ENCODE peak calls at places on chromosomes 11 and 22, in ten cellular contexts. C is heart left ventricle; A is IMR-90; E is right lobe of liver; U is colonic mucosa; X is effector memory CD4-positive, alpha-beta T cell; B is neuronal stem cell; K is cardiac muscle cell; N is HCT116; R is fibroblast of lung. L is an unnamed sample.
A peak's percentile ranks its signal among the peaks of the same experiment; 100 is the strongest.

GRCh38 chr11:57527056-57527631 is 3.4 kb downstream of the TIMM10 start:
- DNase-seq in C (peak; percentile 64), U (peak; percentile 82), N (peak; percentile 32), E (peak; percentile 65), A (peak; percentile 59), K (peak; percentile 72), X (peak; percentile 39), R (peak; percentile 71), B (peak; percentile 74), L (peak; percentile 35)

GRCh38 chr11:122656631-122657101 is 1.1 kb downstream of the UBASH3B start:
- DNase-seq in R (peak; percentile 56), U (peak; percentile 30), A (peak; percentile 56), E (peak; percentile 68), X (peak; percentile 2), K (no peak), B (peak; percentile 32), N (no peak), C (peak; percentile 41), L (no peak)

GRCh38 chr11:121886005-121886739 is 229.8 kb downstream of the BLID start:
- DNase-seq in U (no peak), K (peak; percentile 40), N (no peak), X (no peak), R (no peak), E (no peak), C (peak; percentile 45), B (no peak), A (no peak), L (no peak)

GRCh38 chr11:8296872-8297271 is 33.2 kb upstream of the LMO1 start:
- DNase-seq in B (no peak), X (no peak), U (no peak), R (no peak), N (no peak), E (no peak), A (no peak), C (peak; percentile 9), K (no peak), L (no peak)

GRCh38 chr11:95520765-95521542 is 268.6 kb downstream of the FAM76B start:
- DNase-seq in E (no peak), C (no peak), K (peak; percentile 39), A (no peak), B (no peak), X (no peak), R (peak; percentile 16), U (no peak), N (no peak), L (no peak)

GRCh38 chr22:29071261-29072045 is 1.4 kb upstream of the KREMEN1 start:
- DNase-seq in U (peak; percentile 78), N (no peak), R (peak; percentile 20), X (no peak), E (peak; percentile 67), B (peak; percentile 56), K (peak; percentile 36), A (peak; percentile 7), C (peak; percentile 35), L (no peak)

GRCh38 chr11:3111919-3112690 is 53.0 kb downstream of the OSBPL5 start:
- DNase-seq in U (no peak), C (no peak), B (no peak), E (no peak), K (peak; percentile 27), N (no peak), X (no peak), R (peak; percentile 65), A (peak; percentile 38), L (peak; percentile 31)

GRCh38 chr11:18633256-18634139 is 644 bp downstream of the SPTY2D1 start:
- DNase-seq in R (peak; percentile 24), E (no peak), C (no peak), X (no peak), N (no peak), A (peak; percentile 48), B (no peak), K (peak; percentile 13), U (peak; percentile 27), L (peak; percentile 1)

GRCh38 chr11:116035972-116036371 is 531.8 kb upstream of the CADM1 start:
- DNase-seq in R (no peak), X (no peak), B (no peak), E (no peak), C (no peak), A (no peak), N (no peak), U (no peak), K (no peak), L (no peak)

GRCh38 chr22:35352214-35353111 is 28.4 kb upstream of the HMOX1 start:
- DNase-seq in N (no peak), K (no peak), B (no peak), C (peak; percentile 77), A (no peak), X (no peak), U (peak; percentile 47), R (no peak), E (peak; percentile 81), L (no peak)

GRCh38 chr22:20956258-20957117 is 10.6 kb upstream of the AIFM3 start:
- DNase-seq in E (no peak), A (peak; percentile 25), X (no peak), R (peak; percentile 32), U (peak; percentile 89), K (peak; percentile 50), N (peak; percentile 73), C (no peak), B (no peak), L (no peak)

GRCh38 chr11:122488892-122489291 is 166.6 kb upstream of the UBASH3B start:
- DNase-seq in A (no peak), X (no peak), B (no peak), K (no peak), C (no peak), E (no peak), N (no peak), U (no peak), R (no peak), L (no peak)

GRCh38 chr11:101334581-101334980 is 205.0 kb upstream of the PGR start:
- DNase-seq in N (no peak), A (no peak), X (no peak), B (no peak), R (no peak), E (no peak), K (no peak), U (no peak), C (no peak), L (no peak)

GRCh38 chr22:36461665-36462474 is 19.6 kb downstream of the TXN2 start:
- DNase-seq in A (peak; percentile 94), C (peak; percentile 64), R (peak; percentile 71), K (peak; percentile 64), X (no peak), E (no peak), N (no peak), B (no peak), U (no peak), L (peak; percentile 89)

DNA sequence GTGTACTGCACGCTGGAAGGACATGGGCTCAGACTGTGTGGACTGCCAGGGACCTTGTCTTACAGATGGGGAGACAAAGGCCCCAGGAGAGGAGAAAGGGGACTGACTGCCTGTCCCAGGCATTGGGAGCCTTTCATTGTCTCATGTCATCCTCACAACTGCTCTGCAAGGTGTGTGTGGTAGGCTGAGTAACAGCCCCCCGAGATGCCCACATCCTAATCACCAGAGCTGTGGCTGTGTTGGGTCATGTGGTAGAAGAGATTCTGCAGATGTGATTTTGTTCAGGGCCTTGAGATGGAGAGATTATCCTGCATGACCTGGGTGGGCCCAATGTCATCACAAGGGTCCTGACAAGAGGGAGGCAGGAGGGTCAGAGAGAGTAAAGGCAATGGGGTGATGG is 39.1 kb downstream of the ARRB1 start:
- DNase-seq in X (no peak), R (no peak), N (no peak), E (no peak), K (no peak), C (no peak), B (no peak), U (no peak), A (no peak), L (no peak)
- H3K4me3 ChIP-seq in X (no peak overlapping the region), R (no peak overlapping the region), N (no peak overlapping the region), E (no peak overlapping the region), K (no peak overlapping the region), C (peak overlapping the region; percentile 57), B (no peak overlapping the region), U (no peak overlapping the region), A (no peak overlapping the region), L (no peak overlapping the region)

GRCh38 chr11:65884716-65885092 is 3.6 kb downstream of the FIBP start:
- DNase-seq in E (peak; percentile 83), A (peak; percentile 65), B (peak; percentile 75), U (peak; percentile 76), C (peak; percentile 77), N (no peak), K (peak; percentile 82), R (peak; percentile 72), X (peak; percentile 67), L (peak; percentile 84)

GRCh38 chr11:65885231-65885630 is 3.0 kb downstream of the FIBP start:
- DNase-seq in C (no peak), R (no peak), K (no peak), E (no peak), A (no peak), X (no peak), B (no peak), N (no peak), U (no peak), L (no peak)

GRCh38 chr11:65883058-65883761 is 3.6 kb downstream of the CTSW start:
- DNase-seq in A (no peak), C (no peak), K (no peak), E (no peak), U (no peak), N (no peak), B (no peak), X (no peak), R (no peak), L (no peak)

GRCh38 chr11:65882191-65883057 is 2.8 kb downstream of the CTSW start:
- DNase-seq in U (no peak), A (no peak), C (no peak), R (no peak), E (no peak), K (no peak), N (no peak), X (no peak), B (no peak), L (peak; percentile 60)

GRCh38 chr11:65883786-65884715 is 4.2 kb downstream of the FIBP start:
- DNase-seq in X (no peak), C (no peak), N (no peak), B (no peak), U (no peak), K (no peak), E (no peak), A (no peak), R (no peak), L (no peak)
- H3K27ac ChIP-seq in X (no peak overlapping the region), C (no peak overlapping the region), N (no peak overlapping the region), B (no peak overlapping the region), U (no peak overlapping the region), K (no peak overlapping the region), E (no peak overlapping the region), A (no peak overlapping the region), R (no peak overlapping the region), L (no peak overlapping the region)

GRCh38 chr11:9310485-9310884 is 3.9 kb downstream of the TMEM41B start:
- DNase-seq in R (no peak), B (no peak), U (no peak), C (no peak), K (no peak), A (no peak), X (no peak), N (no peak), E (no peak), L (no peak)
- H3K4me3 ChIP-seq in R (no peak overlapping the region), B (no peak overlapping the region), U (no peak overlapping the region), C (no peak overlapping the region), K (no peak overlapping the region), A (no peak overlapping the region), X (no peak overlapping the region), N (no peak overlapping the region), E (no peak overlapping the region), L (no peak overlapping the region)

GRCh38 chr11:23143031-23143430 is 282.8 kb upstream of the CCDC179 start:
- DNase-seq in E (no peak), B (no peak), N (no peak), R (peak; percentile 35), C (no peak), X (no peak), U (no peak), A (peak; percentile 44), K (no peak), L (peak; percentile 1)
- H3K27ac ChIP-seq in E (no peak overlapping the region), B (no peak overlapping the region), N (no peak overlapping the region), R (no peak overlapping the region), C (no peak overlapping the region), X (no peak overlapping the region), U (no peak overlapping the region), A (no peak overlapping the region), K (no peak overlapping the region), L (no peak overlapping the region)